ENCODE peak calls at places on chromosomes 4 and X, in six cellular contexts. B is OCI-LY7, J is T47D, Y is endothelial cell, S is cardiac fibroblast, K is GM23248. D is an unnamed sample.

GRCh38 chrX:68830486-68831404 is 1.9 kb downstream of the EFNB1 start:
- DNase-seq in B (no peak), J (no peak), Y (no peak), S (no peak), K (no peak), D (no peak)

GRCh38 chrX:110966839-110967238 is 129.2 kb upstream of the PAK3 start:
- DNase-seq in B (no peak), J (no peak), Y (no peak), S (peak; percentile 5), K (peak; percentile 20), D (no peak)

GRCh38 chrX:16785247-16786138 is 773 bp upstream of the TXLNG start:
- DNase-seq in B (peak; percentile 10), J (peak; percentile 45), Y (peak; percentile 4), S (no peak), K (peak; percentile 18), D (no peak)

GRCh38 chr4:1236103-1236641 is 12.8 kb downstream of the CTBP1 start:
- DNase-seq in B (no peak), J (no peak), Y (no peak), S (no peak), K (no peak), D (no peak)

GRCh38 chr4:22984390-22984789 is 291.7 kb downstream of the GBA3 start:
- DNase-seq in B (no peak), J (no peak), Y (no peak), S (no peak), K (no peak), D (no peak)

GRCh38 chr4:27692098-27692679 is 831.5 kb downstream of the STIM2 start:
- DNase-seq in B (peak; percentile 46), J (peak; percentile 83), Y (peak; percentile 12), S (peak; percentile 5), K (peak; percentile 47), D (peak; percentile 29)

GRCh38 chr4:112564706-112565270 is 48.8 kb upstream of the NEUROG2 start:
- DNase-seq in B (no peak), J (no peak), Y (no peak), S (no peak), K (no peak), D (no peak)

GRCh38 chrX:101362757-101363156 is 14.2 kb upstream of the TIMM8A start:
- DNase-seq in B (no peak), J (no peak), Y (no peak), S (no peak), K (no peak), D (no peak)

GRCh38 chrX:16617382-16617781 is 32.6 kb upstream of the S100G start:
- DNase-seq in B (no peak), J (peak; percentile 95), Y (no peak), S (no peak), K (no peak), D (no peak)

GRCh38 chr4:113328514-113328913 is 279.1 kb downstream of the ANK2 start:
- DNase-seq in B (peak; percentile 26), J (peak; percentile 13), Y (peak; percentile 53), S (no peak), K (peak; percentile 23), D (no peak)

GRCh38 chr4:37244583-37245390 is at the start of gene NWD2:
- DNase-seq in B (no peak), J (no peak), Y (peak; percentile 57), S (peak; percentile 5), K (peak; percentile 25), D (no peak)

GRCh38 chr4:154344686-154345085 is 146.9 kb downstream of the DCHS2 start:
- DNase-seq in B (peak; percentile 11), J (peak; percentile 30), Y (no peak), S (no peak), K (no peak), D (no peak)

D was measured in IMR-90.